ENCODE peak calls at places on chromosomes 7 and 10, in seven cellular contexts. W, L, R, X, B, V and Z are unnamed samples.

GRCh38 chr10:45513586-45513985 is 139.6 kb downstream of the ALOX5 start:
- DNase-seq in W (no peak), L (no peak), R (no peak), X (no peak), B (no peak), V (no peak), Z (no peak)

GRCh38 chr7:71402684-71403083 is 270.7 kb downstream of the GALNT17 start:
- DNase-seq in W (no peak), L (no peak), R (no peak), X (no peak), B (no peak), V (no peak), Z (no peak)

GRCh38 chr7:4209126-4209525 is 473.0 kb upstream of the FOXK1 start:
- DNase-seq in W (no peak), L (no peak), R (no peak), X (no peak), B (no peak), V (no peak), Z (no peak)

GRCh38 chr10:110370005-110370404 is 65.3 kb upstream of the SMNDC1 start:
- DNase-seq in W (no peak), L (no peak), R (no peak), X (no peak), B (no peak), V (no peak), Z (no peak)

GRCh38 chr7:2735744-2736143 is 47.7 kb downstream of the AMZ1 start:
- DNase-seq in W (no peak), L (no peak), R (no peak), X (no peak), B (no peak), V (no peak), Z (no peak)

GRCh38 chr7:157853789-157854065 is 516.9 kb downstream of the DNAJB6 start:
- DNase-seq in W (no peak), L (no peak), R (no peak), X (no peak), B (no peak), V (no peak), Z (no peak)

GRCh38 chr7:22895491-22895890 is 72.8 kb upstream of the TOMM7 start:
- DNase-seq in W (no peak), L (no peak), R (no peak), X (no peak), B (no peak), V (no peak), Z (no peak)

GRCh38 chr10:97948822-97949221 is 81.6 kb downstream of the CRTAC1 start:
- DNase-seq in W (no peak), L (no peak), R (no peak), X (no peak), B (no peak), V (no peak), Z (no peak)

GRCh38 chr7:8261711-8262695 is at the start of gene ICA1:
- DNase-seq in W (peak; percentile 32), L (peak; percentile 14), R (peak; percentile 83), X (peak; percentile 67), B (no peak), V (peak; percentile 33), Z (no peak)

GRCh38 chr7:1861799-1862458 is 191.9 kb downstream of the ELFN1 start:
- DNase-seq in W (no peak), L (no peak), R (no peak), X (no peak), B (no peak), V (no peak), Z (no peak)

GRCh38 chr7:1225462-1226154 is 7.1 kb upstream of the UNCX start:
- DNase-seq in W (no peak), L (no peak), R (no peak), X (peak; percentile 19), B (no peak), V (peak; percentile 69), Z (no peak)

GRCh38 chr7:93923946-93924345 is 2.4 kb downstream of the GNG11 start:
- DNase-seq in W (no peak), L (no peak), R (no peak), X (no peak), B (peak; percentile 21), V (no peak), Z (no peak)

GRCh38 chr10:93150289-93150688 is 76.6 kb downstream of the CYP26A1 start:
- DNase-seq in W (no peak), L (no peak), R (no peak), X (peak; percentile 72), B (no peak), V (no peak), Z (no peak)

GRCh38 chr7:98395481-98395880 is 5.4 kb downstream of the BAIAP2L1 start:
- DNase-seq in W (no peak), L (no peak), R (no peak), X (no peak), B (no peak), V (no peak), Z (no peak)

GRCh38 chr7:33183504-33183903 is 54.1 kb downstream of the BBS9 start:
- DNase-seq in W (no peak), L (no peak), R (no peak), X (no peak), B (no peak), V (no peak), Z (no peak)

GRCh38 chr7:23491502-23491901 is 21.2 kb upstream of the IGF2BP3 start:
- DNase-seq in W (no peak), L (no peak), R (no peak), X (no peak), B (no peak), V (no peak), Z (no peak)

GRCh38 chr7:93757421-93757820 is 133.1 kb downstream of the TFPI2 start:
- DNase-seq in W (no peak), L (no peak), R (no peak), X (no peak), B (peak; percentile 46), V (no peak), Z (no peak)

GRCh38 chr7:27173412-27174076 is 576 bp downstream of the HOXA10 start:
- DNase-seq in W (no peak), L (no peak), R (peak; percentile 14), X (no peak), B (no peak), V (no peak), Z (no peak)

GRCh38 chr7:154767194-154767593 is 235.7 kb downstream of the PAXIP1 start:
- DNase-seq in W (no peak), L (no peak), R (no peak), X (peak; percentile 59), B (peak; percentile 93), V (no peak), Z (no peak)

GRCh38 chr7:147523056-147523455 is 1067.5 kb upstream of the C7orf33 start:
- DNase-seq in W (no peak), L (no peak), R (no peak), X (no peak), B (no peak), V (no peak), Z (no peak)

GRCh38 chr7:20307901-20308300 is 22.8 kb upstream of the ITGB8 start:
- DNase-seq in W (no peak), L (no peak), R (no peak), X (no peak), B (no peak), V (no peak), Z (no peak)

GRCh38 chr10:117541909-117542705 is 439 bp upstream of the EMX2 start:
- DNase-seq in W (peak; percentile 37), L (no peak), R (no peak), X (no peak), B (no peak), V (no peak), Z (no peak)

GRCh38 chr7:113263749-113264148 is 145.4 kb upstream of the SMIM30 start:
- DNase-seq in W (no peak), L (no peak), R (no peak), X (no peak), B (no peak), V (no peak), Z (no peak)

GRCh38 chr10:87865201-87866025 is 2.0 kb downstream of the PTEN start:
- DNase-seq in W (no peak), L (no peak), R (no peak), X (no peak), B (no peak), V (no peak), Z (no peak)

GRCh38 chr7:21587139-21587773 is 44.4 kb downstream of the DNAH11 start:
- DNase-seq in W (no peak), L (no peak), R (no peak), X (no peak), B (no peak), V (no peak), Z (no peak)

GRCh38 chr7:123824754-123825067 is 20.3 kb upstream of the HYAL4 start:
- DNase-seq in W (no peak), L (no peak), R (no peak), X (peak; percentile 77), B (no peak), V (no peak), Z (no peak)

GRCh38 chr7:43585521-43585920 is 2.6 kb downstream of the STK17A start:
- DNase-seq in W (no peak), L (no peak), R (no peak), X (peak; percentile 37), B (peak; percentile 59), V (no peak), Z (no peak)

GRCh38 chr7:127239814-127240213 is 12.9 kb downstream of the GRM8 start:
- DNase-seq in W (no peak), L (no peak), R (peak; percentile 31), X (no peak), B (no peak), V (no peak), Z (no peak)

GRCh38 chr7:27346531-27347260 is 104.1 kb downstream of the EVX1 start:
- DNase-seq in W (no peak), L (no peak), R (no peak), X (peak; percentile 99), B (peak; percentile 89), V (no peak), Z (no peak)